ENCODE peak calls at places on chromosome 9, in six cellular contexts. G is uterus, C is Peyer's patch, M is tibial artery, I is WTC11, W is Calu3. O is an unnamed sample.

GRCh38 chr9:35910613-35911488 is 1.6 kb downstream of the SPAAR start:
- DNase-seq in W (peak; percentile 63), G (no peak), I (no peak), M (no peak), C (peak; percentile 75), O (no peak)

GRCh38 chr9:10613413-10613812 is 611 bp upstream of the PTPRD start:
- DNase-seq in W (no peak), I (no peak), M (no peak), C (no peak), G (no peak), O (no peak)

GRCh38 chr9:130883479-130883878 is 13.1 kb downstream of the QRFP start:
- DNase-seq in M (no peak), I (no peak), W (no peak), G (no peak), C (no peak), O (no peak)

GRCh38 chr9:33884856-33885701 is 68.1 kb downstream of the UBE2R2 start:
- DNase-seq in I (no peak), M (no peak), C (no peak), G (no peak), W (peak; percentile 8), O (no peak)

GRCh38 chr9:89522261-89522978 is 24.5 kb upstream of the SEMA4D start:
- DNase-seq in I (no peak), W (no peak), C (no peak), G (no peak), M (peak; percentile 39), O (peak; percentile 90)

GRCh38 chr9:129467004-129467588 is 153.8 kb downstream of the C9orf50 start:
- DNase-seq in I (no peak), M (no peak), C (no peak), W (no peak), G (no peak), O (no peak)

GRCh38 chr9:127974002-127974768 is 6.6 kb downstream of the EEIG1 start:
- DNase-seq in C (peak; percentile 55), G (no peak), M (no peak), W (no peak), I (no peak), O (no peak)

GRCh38 chr9:109558718-109559151 is 60.6 kb upstream of the PTPN3 start:
- DNase-seq in M (peak; percentile 27), I (no peak), G (no peak), C (no peak), W (no peak), O (no peak)

GRCh38 chr9:14313951-14314423 is at the start of gene NFIB:
- DNase-seq in I (peak; percentile 63), G (peak; percentile 57), C (peak; percentile 68), W (peak; percentile 44), M (peak; percentile 50), O (no peak)

GRCh38 chr9:122463828-122464632 is 13.7 kb downstream of the OR1J1 start:
- DNase-seq in C (no peak), M (no peak), G (no peak), I (peak; percentile 64), W (no peak), O (no peak)

GRCh38 chr9:88991066-88992030 is at the start of gene S1PR3:
- DNase-seq in G (peak; percentile 79), I (peak; percentile 78), C (no peak), W (peak; percentile 15), M (peak; percentile 43), O (peak; percentile 60)

GRCh38 chr9:98726735-98727134 is 18.0 kb upstream of the GABBR2 start:
- DNase-seq in G (no peak), W (no peak), M (peak; percentile 37), C (no peak), I (no peak), O (peak; percentile 62)

GRCh38 chr9:130913599-130914416 is 17.2 kb upstream of the QRFP start:
- DNase-seq in I (no peak), M (no peak), G (no peak), C (no peak), W (no peak), O (no peak)

GRCh38 chr9:3888496-3888858 is 362.7 kb upstream of the RFX3 start:
- DNase-seq in C (no peak), I (no peak), W (no peak), G (no peak), M (no peak), O (no peak)

GRCh38 chr9:121556580-121556979 is 56.9 kb upstream of the GGTA1 start:
- DNase-seq in C (no peak), G (no peak), I (no peak), M (peak; percentile 64), W (peak; percentile 19), O (no peak)

GRCh38 chr9:4669890-4670289 is 3.6 kb upstream of the SPATA6L start:
- DNase-seq in G (no peak), C (no peak), W (no peak), M (no peak), I (no peak), O (no peak)

GRCh38 chr9:87792831-87793288 is 66.9 kb downstream of the CTSL start:
- DNase-seq in W (peak; percentile 69), M (peak; percentile 81), C (no peak), G (peak; percentile 43), I (no peak), O (peak; percentile 99)

DNA sequence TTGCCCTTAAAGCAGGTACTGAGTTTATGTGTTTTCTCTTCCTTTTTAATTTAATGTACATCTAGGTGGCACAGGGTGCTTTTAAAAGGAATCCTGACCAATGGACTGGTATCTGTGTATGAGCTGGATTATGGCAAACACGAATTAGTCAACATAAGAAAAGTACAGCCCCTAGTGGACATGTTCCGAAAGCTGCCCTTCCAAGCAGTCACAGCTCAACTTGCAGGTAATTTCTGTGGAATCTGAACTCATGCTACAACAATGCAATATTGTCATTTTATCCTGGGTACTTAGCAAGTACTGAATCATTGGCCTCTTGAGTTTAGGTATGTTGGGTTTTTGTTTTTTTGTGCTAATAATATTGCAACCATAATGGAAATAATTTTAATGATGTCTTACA is 14.4 kb upstream of the TMOD1 start:
- DNase-seq in I (no peak), W (no peak), C (no peak), M (no peak), G (no peak), O (no peak)
- TF ChIP-seq CTCF in I (peak; percentile 16), W (no peak), C (no peak), M (no peak), G (no peak), O (no peak)

GRCh38 chr9:125960631-125961030 is 213.5 kb downstream of the PBX3 start:
- DNase-seq in I (no peak), W (no peak), G (no peak), M (no peak), C (no peak), O (no peak)

GRCh38 chr9:125961037-125961436 is 213.9 kb downstream of the PBX3 start:
- DNase-seq in C (no peak), W (no peak), M (no peak), G (no peak), I (no peak), O (no peak)

GRCh38 chr9:125963932-125964331 is 216.8 kb downstream of the PBX3 start:
- DNase-seq in W (no peak), I (no peak), M (no peak), G (no peak), C (no peak), O (no peak)

GRCh38 chr9:125956102-125956501 is 208.9 kb downstream of the PBX3 start:
- DNase-seq in M (no peak), C (no peak), W (no peak), G (no peak), I (no peak), O (no peak)

GRCh38 chr9:125959980-125960619 is 212.9 kb downstream of the PBX3 start:
- DNase-seq in M (no peak), G (no peak), I (no peak), W (no peak), C (no peak), O (no peak)
- TF ChIP-seq CTCF in M (no peak), G (no peak), I (no peak), W (no peak), C (no peak), O (no peak)

DNA sequence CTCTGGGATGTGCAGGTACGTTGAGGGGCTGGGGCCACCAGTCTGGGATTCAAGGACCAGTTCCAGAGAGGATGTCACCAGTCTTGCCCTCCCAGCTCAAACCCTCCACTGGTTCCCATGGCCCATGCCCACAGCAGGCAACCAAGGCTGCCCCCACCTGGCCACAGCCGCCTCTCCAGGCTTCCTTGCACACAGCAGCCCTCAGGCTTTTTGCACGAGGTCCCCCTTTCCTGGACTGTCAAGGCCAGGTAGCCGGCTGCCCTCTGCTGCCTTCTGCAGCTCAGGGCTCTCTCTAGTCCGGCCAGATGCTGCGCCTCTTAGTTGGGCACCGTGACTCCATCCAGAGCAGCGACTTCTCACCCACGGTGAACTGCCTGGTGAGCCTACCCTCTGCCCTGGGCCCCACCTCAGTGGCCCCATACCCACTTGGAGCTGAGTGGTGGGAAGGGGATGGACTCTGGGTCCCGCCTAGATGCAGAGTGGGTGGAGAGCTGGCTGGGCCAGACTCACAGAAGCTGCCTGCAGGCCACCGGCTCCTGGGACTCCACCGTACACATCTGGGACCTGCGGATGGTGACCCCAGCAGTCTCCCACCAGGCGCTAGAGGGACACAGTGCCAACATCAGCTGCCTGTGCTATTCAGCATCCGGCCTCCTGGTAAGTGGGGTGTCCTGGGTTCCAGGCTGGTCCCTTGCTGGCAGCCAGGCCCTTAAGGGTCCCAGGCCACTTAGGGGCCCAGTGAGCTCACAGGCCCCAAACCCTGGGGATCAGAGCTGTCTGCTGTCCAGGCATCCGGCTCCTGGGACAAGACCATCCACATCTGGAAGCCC is 2.9 kb downstream of the WDR38 start:
- DNase-seq in C (no peak), W (peak; percentile 49), I (peak; percentile 79), M (no peak), G (no peak), O (no peak)
- TF ChIP-seq CTCF in C (peak; percentile 12), W (no peak), I (peak; percentile 18), M (no peak), G (no peak), O (no peak)

DNA sequence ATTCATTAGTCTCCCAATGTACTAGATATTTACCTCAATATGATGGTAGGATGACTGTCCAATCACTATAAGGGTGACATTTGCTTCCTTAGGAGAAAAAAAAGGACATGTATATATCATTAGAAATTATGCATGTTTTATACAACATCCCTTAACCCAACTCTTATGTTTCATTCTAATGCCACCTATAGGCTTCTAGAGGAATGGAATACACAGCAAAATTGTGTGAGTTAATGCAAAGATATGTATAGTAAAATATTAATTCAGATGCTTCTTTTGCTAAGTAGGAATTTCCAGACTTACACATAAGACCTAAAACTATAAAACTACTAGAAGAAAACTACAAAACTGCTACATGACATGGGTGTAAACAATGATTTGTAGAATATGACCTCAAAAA is 3.5 kb downstream of the PRXL2C start:
- DNase-seq in W (no peak), I (no peak), G (no peak), C (no peak), M (no peak), O (no peak)
- TF ChIP-seq CTCF in W (no peak), I (no peak), G (no peak), C (peak; percentile 25), M (peak; percentile 11), O (peak; percentile 53)

GRCh38 chr9:76877961-76878360 is 28.0 kb downstream of the PRUNE2 start:
- DNase-seq in M (no peak), C (no peak), G (no peak), W (no peak), I (no peak), O (no peak)
- TF ChIP-seq CTCF in M (no peak), C (no peak), G (no peak), W (no peak), I (no peak), O (no peak)

GRCh38 chr9:133956520-133957076 is 35.5 kb downstream of the VAV2 start:
- DNase-seq in G (no peak), W (no peak), I (peak; percentile 36), M (no peak), C (no peak), O (no peak)
- TF ChIP-seq CTCF in G (no peak), W (no peak), I (no peak), M (no peak), C (no peak), O (no peak)

O was measured in CD14-positive monocyte.